ENCODE peak calls at places on chromosomes 3 and 15, in ten cellular contexts. T is H1, Q is PC-3, J is stomach, G is GM23338, L is BE2C, I is fibroblast of lung, X is transverse colon, C is neural progenitor cell, Z is IMR-90. H is an unnamed sample. For H3K4me1, the result is how much of the 10 kb centered on the place peaks cover.

GRCh38 chr3:32077260-32078084 is 28.9 kb upstream of the GPD1L start:
- DNase-seq in T (no peak), Q (peak), J (no peak), G (peak), L (no peak), I (no peak), X (peak), C (no peak), Z (no peak), H (no peak)

GRCh38 chr3:102225407-102226132 is 209.2 kb upstream of the ZPLD1 start:
- DNase-seq in T (no peak), Q (peak), J (no peak), G (peak), L (no peak), I (peak), X (no peak), C (peak), Z (peak), H (no peak)

GRCh38 chr3:88936837-88937236 is 170.6 kb upstream of the EPHA3 start:
- DNase-seq in T (no peak), Q (no peak), J (no peak), G (no peak), L (no peak), I (no peak), X (no peak), C (no peak), Z (no peak), H (no peak)

GRCh38 chr3:37986479-37987314 is 3.9 kb upstream of the VILL start:
- DNase-seq in T (no peak), Q (peak), J (peak), G (peak), L (no peak), I (no peak), X (peak), C (no peak), Z (no peak), H (no peak)

GRCh38 chr15:32657198-32657886 is 15.8 kb downstream of the SCG5 start:
- DNase-seq in T (no peak), Q (peak), J (peak), G (no peak), L (no peak), I (no peak), X (peak), C (no peak), Z (no peak), H (no peak)

GRCh38 chr3:42351221-42351620 is 59.2 kb downstream of the LYZL4 start:
- DNase-seq in T (no peak), Q (no peak), J (no peak), G (no peak), L (no peak), I (peak), X (no peak), C (no peak), Z (peak), H (no peak)

GRCh38 chr15:55241895-55242294 is 45.2 kb upstream of the RSL24D1 start:
- DNase-seq in T (no peak), Q (no peak), J (no peak), G (no peak), L (no peak), I (peak), X (no peak), C (no peak), Z (peak), H (no peak)

GRCh38 chr3:160648701-160649100 is 28.3 kb upstream of the ARL14 start:
- DNase-seq in T (no peak), Q (peak), J (no peak), G (no peak), L (no peak), I (no peak), X (no peak), C (no peak), Z (no peak), H (no peak)

GRCh38 chr3:87350367-87351199 is 74.2 kb upstream of the POU1F1 start:
- DNase-seq in T (no peak), Q (peak), J (no peak), G (peak), L (peak), I (peak), X (no peak), C (peak), Z (peak), H (no peak)

GRCh38 chr3:138010273-138010590 is 267 bp downstream of the CLDN18 start:
- DNase-seq in T (no peak), Q (no peak), J (no peak), G (no peak), L (no peak), I (no peak), X (no peak), C (no peak), Z (no peak), H (no peak)
- H3K4me1 ChIP-seq in T (under half), Q (under half), J (under half), G (under half), L (under half), I (under half), X (under half), C (under half), Z (under half), H (under half)

DNA sequence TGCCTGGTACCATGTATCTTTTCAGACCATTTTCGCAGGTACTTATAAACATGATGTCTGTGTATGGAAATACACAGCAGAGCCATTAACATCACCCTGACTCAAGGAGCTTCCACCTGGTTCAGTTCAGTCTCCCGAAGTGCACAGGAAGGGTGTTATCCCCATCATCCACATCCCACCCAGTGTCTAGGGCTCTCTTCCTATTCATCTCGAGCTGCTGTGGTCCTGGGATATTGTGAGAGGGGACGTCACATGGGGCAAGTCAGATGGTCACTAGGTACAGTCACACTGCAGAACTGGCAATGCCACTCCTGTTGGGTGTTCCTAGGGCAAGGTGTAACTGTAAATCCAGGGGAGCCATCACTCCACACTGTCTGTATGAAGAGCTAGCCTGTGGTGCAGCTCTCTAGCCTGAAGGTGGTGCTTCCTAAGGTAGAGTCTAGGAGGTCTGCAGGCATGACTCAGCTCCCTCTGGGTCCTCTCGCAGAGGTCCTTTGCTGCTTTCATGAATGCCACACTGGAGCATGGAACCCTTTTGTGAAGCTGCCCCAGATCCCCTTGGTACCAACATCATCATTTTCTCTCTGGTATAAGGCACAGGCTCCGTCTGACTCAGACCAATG is 13.9 kb downstream of the ISLR2 start:
- DNase-seq in T (no peak), Q (no peak), J (no peak), G (peak), L (peak), I (peak), X (no peak), C (no peak), Z (no peak), H (no peak)
- TF ChIP-seq CTCF in T (peak), Q (peak), J (no peak), G (peak), L (peak), I (no peak), X (no peak), C (no peak), Z (no peak), H (no peak)

GRCh38 chr3:168065569-168065968 is 30.2 kb downstream of the GOLIM4 start:
- DNase-seq in T (no peak), Q (no peak), J (no peak), G (no peak), L (no peak), I (no peak), X (no peak), C (no peak), Z (no peak), H (no peak)
- H3K4me1 ChIP-seq in T (under half), Q (under half), J (under half), G (under half), L (under half), I (under half), X (under half), C (under half), Z (under half), H (under half)

DNA sequence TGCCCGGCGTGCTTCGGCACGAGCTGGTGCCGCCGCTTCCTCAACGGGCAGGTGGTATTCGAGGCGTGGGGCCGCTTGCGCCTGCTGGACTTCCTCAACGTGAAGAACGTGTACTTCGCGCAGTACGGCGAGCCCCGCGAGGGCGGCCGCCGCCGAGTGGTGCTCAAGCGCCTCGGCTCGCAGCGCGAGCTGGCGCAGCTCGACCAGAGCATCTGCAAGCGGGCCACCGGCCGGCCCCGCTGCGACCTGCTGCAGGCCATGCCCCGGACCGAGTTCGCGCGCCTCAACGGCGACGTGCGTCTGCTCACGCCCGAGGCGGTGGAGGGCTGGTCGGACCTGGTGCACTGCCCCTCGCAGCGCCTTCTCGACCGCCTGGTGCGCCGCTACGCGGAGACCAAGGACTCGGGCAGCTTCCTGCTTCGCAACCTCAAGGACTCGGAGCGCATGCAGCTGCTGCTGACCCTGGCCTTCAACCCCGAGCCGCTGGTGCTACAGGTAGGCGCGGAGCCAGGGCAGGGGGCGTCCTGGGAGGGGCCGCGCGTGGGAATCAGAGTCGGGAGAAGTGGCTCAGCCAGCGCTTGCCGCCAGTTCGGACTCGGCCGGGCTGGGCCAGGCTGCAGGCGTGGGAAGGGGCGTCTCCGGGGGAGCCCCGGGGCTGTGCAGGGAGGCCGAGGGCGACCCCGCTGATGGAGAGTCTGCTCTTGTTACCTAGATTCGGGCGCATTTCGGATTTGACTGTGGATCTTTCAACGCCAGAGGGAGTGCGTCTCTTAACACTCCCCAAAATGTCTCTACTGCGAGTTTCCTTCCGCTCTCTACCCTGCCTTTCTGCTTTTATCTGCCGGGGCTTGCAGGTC is 1.1 kb downstream of the DIPK2A start:
- DNase-seq in T (peak), Q (peak), J (peak), G (peak), L (peak), I (peak), X (peak), C (peak), Z (peak), H (peak)
- TF ChIP-seq CTCF in T (peak), Q (peak), J (peak), G (peak), L (peak), I (peak), X (peak), C (peak), Z (peak), H (peak)

GRCh38 chr15:69808756-69809155 is 289.0 kb downstream of the TLE3 start:
- DNase-seq in T (no peak), Q (no peak), J (no peak), G (no peak), L (no peak), I (no peak), X (no peak), C (no peak), Z (peak), H (no peak)

GRCh38 chr15:69807752-69808151 is 290.0 kb downstream of the TLE3 start:
- DNase-seq in T (no peak), Q (peak), J (no peak), G (no peak), L (no peak), I (peak), X (no peak), C (no peak), Z (peak), H (no peak)

GRCh38 chr15:69804786-69805185 is 292.9 kb downstream of the TLE3 start:
- DNase-seq in T (no peak), Q (no peak), J (no peak), G (no peak), L (no peak), I (no peak), X (no peak), C (no peak), Z (no peak), H (no peak)

GRCh38 chr15:69805248-69805953 is 292.3 kb downstream of the TLE3 start:
- DNase-seq in T (no peak), Q (peak), J (no peak), G (no peak), L (no peak), I (no peak), X (no peak), C (no peak), Z (no peak), H (no peak)

DNA sequence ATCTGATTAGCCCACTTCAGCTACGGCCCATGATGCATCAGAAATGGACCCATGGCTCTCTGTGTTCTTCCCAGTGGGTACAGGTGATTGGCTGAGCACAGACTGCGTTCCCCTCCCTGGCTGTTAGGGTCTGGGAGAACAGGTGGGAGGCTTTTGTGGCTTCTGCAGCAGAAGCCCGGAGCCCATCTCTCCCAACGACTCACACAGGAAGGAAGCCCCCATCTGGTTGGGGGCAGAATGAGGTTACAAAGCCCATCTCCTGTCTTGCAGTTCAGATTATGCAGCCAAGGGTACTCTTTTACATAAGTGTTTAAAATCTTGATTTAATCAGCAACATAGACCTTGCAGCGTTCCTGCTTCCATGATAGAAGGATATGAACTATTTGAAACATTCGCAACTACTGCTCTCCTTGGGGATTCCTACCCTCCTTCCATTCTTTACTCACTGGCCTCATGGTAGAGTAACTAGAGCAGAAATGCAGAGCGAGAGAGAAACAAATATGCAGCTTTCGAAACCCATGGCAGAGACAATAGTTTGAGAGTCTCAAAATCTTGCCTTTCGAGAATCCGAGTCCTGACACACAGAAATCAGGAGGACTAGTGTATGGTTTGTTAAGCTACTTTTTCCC is 291.3 kb downstream of the TLE3 start:
- DNase-seq in T (no peak), Q (no peak), J (no peak), G (no peak), L (no peak), I (no peak), X (no peak), C (no peak), Z (no peak), H (no peak)
- H3K4me1 ChIP-seq in T (under half), Q (under half), J (under half), G (under half), L (under half), I (under half), X (under half), C (under half), Z (under half), H (under half)

GRCh38 chr3:125166581-125166980 is 46.0 kb downstream of the SLC12A8 start:
- DNase-seq in T (no peak), Q (no peak), J (no peak), G (no peak), L (no peak), I (no peak), X (no peak), C (no peak), Z (peak), H (no peak)

GRCh38 chr3:125161607-125162219 is 50.8 kb downstream of the SLC12A8 start:
- DNase-seq in T (no peak), Q (no peak), J (peak), G (no peak), L (no peak), I (no peak), X (no peak), C (peak), Z (no peak), H (no peak)

GRCh38 chr3:125165948-125166553 is 46.5 kb downstream of the SLC12A8 start:
- DNase-seq in T (no peak), Q (no peak), J (no peak), G (peak), L (no peak), I (no peak), X (no peak), C (no peak), Z (no peak), H (no peak)

GRCh38 chr3:125165189-125165947 is 47.2 kb downstream of the SLC12A8 start:
- DNase-seq in T (no peak), Q (peak), J (no peak), G (peak), L (peak), I (peak), X (no peak), C (peak), Z (peak), H (no peak)

GRCh38 chr3:125163739-125164601 is 48.6 kb downstream of the SLC12A8 start:
- DNase-seq in T (no peak), Q (peak), J (peak), G (peak), L (no peak), I (peak), X (peak), C (peak), Z (no peak), H (no peak)
- TF ChIP-seq CTCF in T (peak), Q (peak), J (no peak), G (peak), L (peak), I (peak), X (no peak), C (peak), Z (peak), H (no peak)

DNA sequence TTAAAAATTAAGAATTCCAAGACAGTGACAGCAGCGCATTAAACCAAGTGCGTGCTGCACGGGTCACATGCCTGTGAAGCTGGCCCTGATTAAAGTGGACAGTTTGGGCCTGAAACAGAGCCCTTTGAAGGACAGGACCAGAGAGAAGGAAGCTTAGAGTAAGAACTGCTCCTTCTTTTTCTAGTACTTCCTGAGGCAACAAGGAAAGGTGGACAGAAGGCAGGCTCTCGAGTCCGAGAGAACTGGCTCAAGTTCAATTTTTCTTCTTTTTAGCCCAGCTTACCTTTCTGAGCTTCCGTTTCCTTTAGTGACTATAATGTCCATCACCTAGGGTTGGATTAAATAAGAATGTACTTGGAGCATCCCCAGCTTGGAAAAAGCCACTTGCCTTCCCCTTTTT is 26.9 kb downstream of the ANP32A start:
- DNase-seq in T (no peak), Q (no peak), J (no peak), G (no peak), L (no peak), I (no peak), X (no peak), C (no peak), Z (no peak), H (no peak)
- H3K4me1 ChIP-seq in T (under half), Q (under half), J (half or more), G (half or more), L (under half), I (under half), X (half or more), C (half or more), Z (under half), H (half or more)

GRCh38 chr15:96893159-96893906 is 562.8 kb downstream of the NR2F2 start:
- DNase-seq in T (no peak), Q (peak), J (peak), G (peak), L (no peak), I (peak), X (no peak), C (peak), Z (no peak), H (no peak)
- TF ChIP-seq CTCF in T (peak), Q (peak), J (peak), G (peak), L (peak), I (peak), X (peak), C (peak), Z (no peak), H (no peak)

DNA sequence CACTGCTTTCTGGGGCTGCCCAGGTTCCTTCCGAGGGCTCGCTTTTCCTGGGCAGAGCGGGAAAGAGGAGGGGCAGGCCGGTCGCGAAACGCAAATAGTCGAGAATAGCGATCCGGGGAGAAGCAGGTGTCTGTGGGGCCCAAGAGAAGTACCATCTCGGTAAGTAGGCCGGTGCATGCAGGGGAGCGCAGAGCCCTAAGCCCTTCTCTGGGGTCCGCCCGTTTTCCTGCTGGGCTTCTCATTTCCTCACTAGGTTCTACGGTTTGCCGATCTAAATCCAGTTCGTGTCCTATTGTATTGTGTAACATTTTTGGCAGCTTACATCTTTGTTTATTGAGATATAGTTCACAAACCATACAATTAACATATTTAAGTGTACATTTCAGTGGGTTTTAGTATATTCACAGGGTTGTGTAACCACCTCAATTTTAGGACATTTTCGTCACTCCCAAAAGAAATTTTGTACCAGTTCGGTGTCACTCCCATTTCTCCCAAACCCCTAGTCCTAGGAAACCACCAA is 6.9 kb upstream of the TRIM69 start:
- DNase-seq in T (no peak), Q (no peak), J (peak), G (peak), L (peak), I (no peak), X (peak), C (peak), Z (peak), H (peak)
- H3K4me1 ChIP-seq in T (under half), Q (under half), J (under half), G (under half), L (under half), I (under half), X (under half), C (under half), Z (under half), H (half or more)

GRCh38 chr15:63495343-63495742 is 9.1 kb upstream of the USP3 start:
- DNase-seq in T (no peak), Q (no peak), J (no peak), G (no peak), L (no peak), I (no peak), X (no peak), C (no peak), Z (no peak), H (no peak)
- TF ChIP-seq CTCF in T (no peak), Q (no peak), J (no peak), G (no peak), L (no peak), I (no peak), X (no peak), C (no peak), Z (no peak), H (no peak)